ENCODE peak calls at places on chromosome 10, in eight cellular contexts. One of them, this sample, is unnamed.
A peak's percentile ranks its signal among the peaks of the same experiment; 100 is the strongest.

GRCh38 chr10:3480281-3480999 is 304.6 kb downstream of the KLF6 start:
- DNase-seq in upper lobe of left lung: no peak
- DNase-seq in thoracic aorta: no peak
- DNase-seq in body of pancreas: no peak
- DNase-seq in HepG2: no peak
- DNase-seq in hepatocyte: no peak
- DNase-seq in AG09319: no peak
- DNase-seq in dorsolateral prefrontal cortex: no peak
- DNase-seq in this sample: no peak

GRCh38 chr10:61970182-61971015 is 68.9 kb downstream of the ARID5B start:
- DNase-seq in AG09319: no peak
- DNase-seq in dorsolateral prefrontal cortex: no peak
- DNase-seq in upper lobe of left lung: no peak
- DNase-seq in thoracic aorta: no peak
- DNase-seq in body of pancreas: no peak
- DNase-seq in HepG2: peak; percentile 25
- DNase-seq in hepatocyte: no peak
- DNase-seq in this sample: no peak

GRCh38 chr10:62045765-62046521 is 144.4 kb downstream of the ARID5B start:
- DNase-seq in hepatocyte: peak; percentile 73
- DNase-seq in upper lobe of left lung: no peak
- DNase-seq in thoracic aorta: no peak
- DNase-seq in body of pancreas: no peak
- DNase-seq in AG09319: no peak
- DNase-seq in HepG2: peak; percentile 83
- DNase-seq in dorsolateral prefrontal cortex: no peak
- DNase-seq in this sample: no peak

GRCh38 chr10:1171182-1171581 is 115.0 kb downstream of the WDR37 start:
- DNase-seq in body of pancreas: no peak
- DNase-seq in AG09319: no peak
- DNase-seq in upper lobe of left lung: no peak
- DNase-seq in dorsolateral prefrontal cortex: peak; percentile 23
- DNase-seq in hepatocyte: no peak
- DNase-seq in thoracic aorta: no peak
- DNase-seq in HepG2: no peak
- DNase-seq in this sample: no peak

GRCh38 chr10:64376169-64376568 is 855.0 kb downstream of the REEP3 start:
- DNase-seq in AG09319: no peak
- DNase-seq in thoracic aorta: no peak
- DNase-seq in body of pancreas: no peak
- DNase-seq in hepatocyte: peak; percentile 15
- DNase-seq in dorsolateral prefrontal cortex: no peak
- DNase-seq in upper lobe of left lung: no peak
- DNase-seq in HepG2: no peak
- DNase-seq in this sample: no peak

GRCh38 chr10:81040947-81041346 is 503.2 kb downstream of the SH2D4B start:
- DNase-seq in thoracic aorta: no peak
- DNase-seq in upper lobe of left lung: no peak
- DNase-seq in hepatocyte: peak; percentile 56
- DNase-seq in body of pancreas: no peak
- DNase-seq in AG09319: no peak
- DNase-seq in HepG2: no peak
- DNase-seq in dorsolateral prefrontal cortex: no peak
- DNase-seq in this sample: no peak

GRCh38 chr10:113576853-113577252 is 24.0 kb downstream of the HABP2 start:
- DNase-seq in body of pancreas: no peak
- DNase-seq in upper lobe of left lung: no peak
- DNase-seq in thoracic aorta: no peak
- DNase-seq in dorsolateral prefrontal cortex: no peak
- DNase-seq in hepatocyte: peak; percentile 46
- DNase-seq in HepG2: no peak
- DNase-seq in AG09319: no peak
- DNase-seq in this sample: peak; percentile 52

GRCh38 chr10:14707441-14707840 is 67.3 kb downstream of the FAM107B start:
- DNase-seq in AG09319: no peak
- DNase-seq in dorsolateral prefrontal cortex: no peak
- DNase-seq in upper lobe of left lung: no peak
- DNase-seq in body of pancreas: no peak
- DNase-seq in hepatocyte: no peak
- DNase-seq in thoracic aorta: no peak
- DNase-seq in HepG2: no peak
- DNase-seq in this sample: no peak

GRCh38 chr10:86655596-86655995 is 1.2 kb downstream of the OPN4 start:
- DNase-seq in body of pancreas: no peak
- DNase-seq in upper lobe of left lung: no peak
- DNase-seq in AG09319: no peak
- DNase-seq in dorsolateral prefrontal cortex: peak; percentile 8
- DNase-seq in hepatocyte: no peak
- DNase-seq in HepG2: no peak
- DNase-seq in thoracic aorta: no peak
- DNase-seq in this sample: no peak

GRCh38 chr10:42866115-42866995 is 83.8 kb downstream of the BMS1 start:
- DNase-seq in upper lobe of left lung: peak; percentile 95
- DNase-seq in AG09319: peak; percentile 32
- DNase-seq in HepG2: peak; percentile 30
- DNase-seq in hepatocyte: peak; percentile 89
- DNase-seq in body of pancreas: peak; percentile 79
- DNase-seq in dorsolateral prefrontal cortex: peak; percentile 76
- DNase-seq in thoracic aorta: no peak
- DNase-seq in this sample: peak; percentile 71

GRCh38 chr10:73653701-73654100 is 2.1 kb downstream of the SYNPO2L start:
- DNase-seq in dorsolateral prefrontal cortex: no peak
- DNase-seq in AG09319: no peak
- DNase-seq in upper lobe of left lung: no peak
- DNase-seq in HepG2: peak; percentile 61
- DNase-seq in body of pancreas: no peak
- DNase-seq in hepatocyte: no peak
- DNase-seq in thoracic aorta: no peak
- DNase-seq in this sample: no peak
- TF ChIP-seq CTCF in dorsolateral prefrontal cortex: no peak
- TF ChIP-seq CTCF in AG09319: no peak
- TF ChIP-seq CTCF in upper lobe of left lung: no peak
- TF ChIP-seq CTCF in HepG2: peak; percentile 75
- TF ChIP-seq CTCF in body of pancreas: no peak
- TF ChIP-seq CTCF in hepatocyte: peak; percentile 17
- TF ChIP-seq CTCF in thoracic aorta: no peak
- TF ChIP-seq CTCF in this sample: no peak

GRCh38 chr10:132443998-132444876 is 47.2 kb downstream of the PWWP2B start:
- DNase-seq in AG09319: no peak
- DNase-seq in dorsolateral prefrontal cortex: no peak
- DNase-seq in body of pancreas: no peak
- DNase-seq in HepG2: no peak
- DNase-seq in upper lobe of left lung: no peak
- DNase-seq in thoracic aorta: no peak
- DNase-seq in hepatocyte: peak; percentile 66
- DNase-seq in this sample: no peak

GRCh38 chr10:132442636-132443035 is 45.6 kb downstream of the PWWP2B start:
- DNase-seq in hepatocyte: no peak
- DNase-seq in thoracic aorta: no peak
- DNase-seq in dorsolateral prefrontal cortex: no peak
- DNase-seq in HepG2: no peak
- DNase-seq in AG09319: no peak
- DNase-seq in upper lobe of left lung: peak; percentile 57
- DNase-seq in body of pancreas: no peak
- DNase-seq in this sample: no peak

GRCh38 chr10:132441818-132442217 is 44.8 kb downstream of the PWWP2B start:
- DNase-seq in thoracic aorta: no peak
- DNase-seq in body of pancreas: no peak
- DNase-seq in AG09319: no peak
- DNase-seq in upper lobe of left lung: peak; percentile 13
- DNase-seq in dorsolateral prefrontal cortex: no peak
- DNase-seq in hepatocyte: no peak
- DNase-seq in HepG2: no peak
- DNase-seq in this sample: no peak

GRCh38 chr10:132444877-132445351 is 47.9 kb downstream of the PWWP2B start:
- DNase-seq in body of pancreas: no peak
- DNase-seq in hepatocyte: no peak
- DNase-seq in dorsolateral prefrontal cortex: no peak
- DNase-seq in AG09319: no peak
- DNase-seq in thoracic aorta: no peak
- DNase-seq in HepG2: no peak
- DNase-seq in upper lobe of left lung: peak; percentile 73
- DNase-seq in this sample: no peak

DNA sequence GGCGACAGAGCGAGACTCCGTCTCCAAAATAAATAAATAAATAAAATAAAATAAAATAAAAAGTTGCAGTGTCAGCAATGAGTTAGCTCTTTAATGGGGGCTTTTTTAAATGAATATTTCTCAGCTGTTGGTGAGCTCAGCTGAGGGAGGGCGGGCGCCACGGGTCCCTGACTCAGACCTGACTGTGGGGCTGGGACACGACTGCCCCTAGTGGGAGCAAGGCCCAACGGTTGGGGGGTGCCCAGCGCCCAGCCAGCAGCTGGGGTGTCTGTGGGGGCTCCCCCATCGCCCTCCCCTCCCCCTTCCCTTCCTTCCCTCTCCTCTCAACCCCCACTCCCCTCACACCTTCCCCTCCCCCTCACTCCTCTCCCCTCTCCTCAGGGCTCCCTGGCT is 46.6 kb downstream of the PWWP2B start:
- DNase-seq in AG09319: no peak
- DNase-seq in upper lobe of left lung: peak; percentile 87
- DNase-seq in HepG2: no peak
- DNase-seq in hepatocyte: peak; percentile 66
- DNase-seq in body of pancreas: no peak
- DNase-seq in dorsolateral prefrontal cortex: no peak
- DNase-seq in thoracic aorta: no peak
- DNase-seq in this sample: no peak
- TF ChIP-seq CTCF in AG09319: peak; percentile 36
- TF ChIP-seq CTCF in upper lobe of left lung: peak; percentile 31
- TF ChIP-seq CTCF in HepG2: peak; percentile 64
- TF ChIP-seq CTCF in hepatocyte: peak; percentile 31
- TF ChIP-seq CTCF in body of pancreas: peak; percentile 22
- TF ChIP-seq CTCF in dorsolateral prefrontal cortex: no peak
- TF ChIP-seq CTCF in thoracic aorta: peak; percentile 10
- TF ChIP-seq CTCF in this sample: peak; percentile 36

DNA sequence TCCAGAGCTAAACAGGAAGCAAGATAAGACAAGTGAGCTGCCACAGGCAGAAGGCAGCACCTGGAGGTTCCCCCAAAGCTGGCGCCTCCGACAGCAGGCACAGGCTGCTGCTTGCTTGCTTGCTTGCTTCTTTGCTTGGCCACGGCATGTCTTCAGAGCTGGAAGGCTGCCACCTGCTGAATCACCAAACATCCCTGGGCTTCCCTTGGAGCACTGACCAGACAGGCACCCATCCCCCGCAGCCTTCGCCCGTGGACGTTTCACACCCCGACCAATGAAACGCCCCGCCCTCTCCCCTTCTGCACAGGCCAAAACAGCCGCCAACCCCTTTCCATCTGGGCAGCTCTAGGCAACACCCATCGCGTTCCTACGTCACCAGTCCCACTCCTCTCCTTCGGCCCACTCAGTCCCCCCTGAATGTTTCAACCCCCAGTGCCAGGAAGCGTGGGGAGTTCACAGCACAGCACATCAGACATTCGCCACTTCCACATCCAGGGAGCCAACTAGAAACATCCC is 1.7 kb downstream of the SGMS1 start:
- DNase-seq in AG09319: peak; percentile 89
- DNase-seq in dorsolateral prefrontal cortex: peak; percentile 95
- DNase-seq in hepatocyte: peak; percentile 93
- DNase-seq in HepG2: peak; percentile 52
- DNase-seq in upper lobe of left lung: peak; percentile 84
- DNase-seq in body of pancreas: peak; percentile 90
- DNase-seq in thoracic aorta: peak; percentile 98
- DNase-seq in this sample: peak; percentile 90
- TF ChIP-seq CTCF in AG09319: no peak
- TF ChIP-seq CTCF in dorsolateral prefrontal cortex: peak; percentile 26
- TF ChIP-seq CTCF in hepatocyte: peak; percentile 40
- TF ChIP-seq CTCF in HepG2: peak; percentile 77
- TF ChIP-seq CTCF in upper lobe of left lung: peak; percentile 36
- TF ChIP-seq CTCF in body of pancreas: no peak
- TF ChIP-seq CTCF in thoracic aorta: no peak
- TF ChIP-seq CTCF in this sample: no peak

GRCh38 chr10:96642530-96642929 is 55.7 kb upstream of the TM9SF3 start:
- DNase-seq in AG09319: no peak
- DNase-seq in dorsolateral prefrontal cortex: no peak
- DNase-seq in HepG2: no peak
- DNase-seq in upper lobe of left lung: no peak
- DNase-seq in body of pancreas: no peak
- DNase-seq in hepatocyte: no peak
- DNase-seq in thoracic aorta: no peak
- DNase-seq in this sample: no peak

GRCh38 chr10:96643920-96644319 is 57.1 kb upstream of the TM9SF3 start:
- DNase-seq in body of pancreas: no peak
- DNase-seq in HepG2: no peak
- DNase-seq in upper lobe of left lung: no peak
- DNase-seq in hepatocyte: no peak
- DNase-seq in thoracic aorta: no peak
- DNase-seq in AG09319: no peak
- DNase-seq in dorsolateral prefrontal cortex: no peak
- DNase-seq in this sample: no peak

GRCh38 chr10:96641896-96642295 is 55.1 kb upstream of the TM9SF3 start:
- DNase-seq in AG09319: no peak
- DNase-seq in hepatocyte: no peak
- DNase-seq in dorsolateral prefrontal cortex: no peak
- DNase-seq in HepG2: no peak
- DNase-seq in thoracic aorta: no peak
- DNase-seq in upper lobe of left lung: no peak
- DNase-seq in body of pancreas: no peak
- DNase-seq in this sample: no peak

GRCh38 chr10:96641396-96641795 is 54.6 kb upstream of the TM9SF3 start:
- DNase-seq in body of pancreas: no peak
- DNase-seq in thoracic aorta: no peak
- DNase-seq in hepatocyte: no peak
- DNase-seq in upper lobe of left lung: no peak
- DNase-seq in AG09319: no peak
- DNase-seq in dorsolateral prefrontal cortex: no peak
- DNase-seq in HepG2: no peak
- DNase-seq in this sample: no peak

GRCh38 chr10:96642973-96643372 is 56.2 kb upstream of the TM9SF3 start:
- DNase-seq in dorsolateral prefrontal cortex: peak; percentile 72
- DNase-seq in AG09319: no peak
- DNase-seq in hepatocyte: peak; percentile 55
- DNase-seq in upper lobe of left lung: no peak
- DNase-seq in HepG2: peak; percentile 54
- DNase-seq in thoracic aorta: peak; percentile 21
- DNase-seq in body of pancreas: peak; percentile 91
- DNase-seq in this sample: no peak
- TF ChIP-seq CTCF in dorsolateral prefrontal cortex: peak; percentile 61
- TF ChIP-seq CTCF in AG09319: peak; percentile 7
- TF ChIP-seq CTCF in hepatocyte: peak; percentile 25
- TF ChIP-seq CTCF in upper lobe of left lung: peak; percentile 71
- TF ChIP-seq CTCF in HepG2: peak; percentile 81
- TF ChIP-seq CTCF in thoracic aorta: no peak
- TF ChIP-seq CTCF in body of pancreas: peak; percentile 65
- TF ChIP-seq CTCF in this sample: no peak

This sample was measured in RWPE1.